ENCODE peak calls at places on chromosome 1, in nine cellular contexts. N is CD4-positive, alpha-beta memory T cell; V is brain microvascular endothelial cell; U is caudate nucleus; G is neural crest cell; B is T-helper 2 cell; T is NCI-H1092 treated with DMSO at 0.1 percent for 48 hours; F is HT1080; D is AG08396. H is an unnamed sample.

GRCh38 chr1:160373696-160374095 is 6.8 kb downstream of the NHLH1 start:
- DNase-seq in G (no peak), V (no peak), N (no peak), B (no peak), D (no peak), U (no peak), T (no peak), F (no peak), H (no peak)

GRCh38 chr1:84892657-84893618 is at the start of gene LPAR3:
- DNase-seq in T (peak), G (peak), D (peak), B (no peak), U (no peak), F (no peak), N (peak), V (no peak), H (peak)

GRCh38 chr1:87560137-87560536 is 231.5 kb downstream of the LMO4 start:
- DNase-seq in D (no peak), T (no peak), G (no peak), V (no peak), B (no peak), U (no peak), F (no peak), N (no peak), H (no peak)

GRCh38 chr1:19067187-19067911 is 110.9 kb upstream of the IFFO2 start:
- DNase-seq in T (peak), U (no peak), V (no peak), N (no peak), F (peak), D (no peak), B (no peak), G (peak), H (no peak)

GRCh38 chr1:234628099-234628498 is 18.1 kb upstream of the IRF2BP2 start:
- DNase-seq in N (no peak), G (no peak), D (no peak), T (no peak), V (peak), B (no peak), F (peak), U (no peak), H (no peak)

GRCh38 chr1:37473431-37474050 is 839 bp upstream of the ZC3H12A start:
- DNase-seq in F (no peak), N (peak), T (no peak), U (no peak), B (no peak), G (no peak), D (no peak), V (no peak), H (peak)

GRCh38 chr1:215005078-215005477 is 77.5 kb upstream of the KCNK2 start:
- DNase-seq in V (no peak), T (no peak), U (no peak), F (no peak), D (no peak), G (no peak), N (no peak), B (no peak), H (peak)

GRCh38 chr1:185483647-185484450 is 166.8 kb upstream of the IVNS1ABP start:
- DNase-seq in T (peak), V (peak), U (no peak), N (no peak), B (no peak), G (no peak), D (peak), F (peak), H (peak)

GRCh38 chr1:172976222-172977041 is 74.3 kb downstream of the TNFSF18 start:
- DNase-seq in T (no peak), N (no peak), U (no peak), F (peak), V (peak), G (no peak), D (no peak), B (no peak), H (no peak)

GRCh38 chr1:108034396-108034795 is 69.4 kb upstream of the VAV3 start:
- DNase-seq in N (no peak), F (no peak), T (no peak), U (no peak), D (no peak), B (no peak), G (no peak), V (no peak), H (no peak)

GRCh38 chr1:206029484-206029883 is 5.8 kb upstream of the CTSE start:
- DNase-seq in F (no peak), T (no peak), G (no peak), D (no peak), V (peak), U (no peak), N (no peak), B (no peak), H (no peak)

GRCh38 chr1:248810727-248811513 is 14.8 kb downstream of the SH3BP5L start:
- DNase-seq in N (no peak), T (no peak), F (no peak), B (no peak), V (no peak), G (no peak), U (no peak), D (peak), H (peak)

GRCh38 chr1:36400825-36401601 is 3.3 kb upstream of the LSM10 start:
- DNase-seq in T (no peak), B (no peak), N (no peak), F (peak), G (peak), U (no peak), D (peak), V (peak), H (peak)

GRCh38 chr1:74323937-74324473 is 88.8 kb downstream of the TNNI3K start:
- DNase-seq in U (no peak), N (no peak), V (no peak), G (no peak), F (no peak), T (no peak), B (no peak), D (no peak), H (no peak)

GRCh38 chr1:19654386-19654785 is 10.3 kb downstream of the NBL1 start:
- DNase-seq in T (peak), D (no peak), N (no peak), G (no peak), B (no peak), F (peak), V (no peak), U (no peak), H (no peak)

GRCh38 chr1:72649974-72650373 is 367.6 kb upstream of the NEGR1 start:
- DNase-seq in U (no peak), B (no peak), G (no peak), T (no peak), N (no peak), D (no peak), F (no peak), V (no peak), H (no peak)

GRCh38 chr1:97632075-97632474 is 288.8 kb downstream of the DPYD start:
- DNase-seq in F (no peak), B (no peak), N (no peak), D (no peak), U (no peak), G (no peak), V (peak), T (no peak), H (peak)

GRCh38 chr1:17531682-17532487 is 7.6 kb upstream of the ARHGEF10L start:
- DNase-seq in F (peak), N (no peak), T (peak), D (no peak), G (no peak), B (no peak), U (no peak), V (no peak), H (no peak)

GRCh38 chr1:2400950-2401649 is 9.5 kb downstream of the RER1 start:
- DNase-seq in B (no peak), V (no peak), T (no peak), D (no peak), G (no peak), N (no peak), U (no peak), F (no peak), H (no peak)

GRCh38 chr1:228368801-228369607 is 37.6 kb downstream of the TRIM11 start:
- DNase-seq in B (no peak), N (no peak), U (no peak), G (no peak), V (no peak), F (no peak), D (no peak), T (no peak), H (no peak)

GRCh38 chr1:81799939-81800740 is 594 bp upstream of the ADGRL2 start:
- DNase-seq in G (peak), V (peak), D (peak), F (peak), U (no peak), T (peak), B (no peak), N (no peak), H (peak)

GRCh38 chr1:121538943-121539575 is 354.3 kb downstream of the SRGAP2C start:
- DNase-seq in V (no peak), F (no peak), D (no peak), U (no peak), B (no peak), G (no peak), N (no peak), T (no peak), H (no peak)

GRCh38 chr1:50853325-50853724 is 106.7 kb downstream of the FAF1 start:
- DNase-seq in F (no peak), N (no peak), U (no peak), T (no peak), G (no peak), D (no peak), V (no peak), B (no peak), H (no peak)

GRCh38 chr1:66434096-66434495 is 99.9 kb upstream of the SGIP1 start:
- DNase-seq in V (no peak), B (no peak), F (peak), T (no peak), U (no peak), G (no peak), N (no peak), D (no peak), H (no peak)

GRCh38 chr1:82485591-82486369 is 685.0 kb downstream of the ADGRL2 start:
- DNase-seq in T (peak), B (no peak), U (no peak), N (no peak), G (no peak), D (no peak), F (peak), V (peak), H (peak)

GRCh38 chr1:12745126-12745991 is 641 bp upstream of the CFAP107 start:
- DNase-seq in V (no peak), T (no peak), U (no peak), D (no peak), N (no peak), B (no peak), F (no peak), G (no peak), H (peak)

GRCh38 chr1:205316179-205316578 is 5.4 kb downstream of the NUAK2 start:
- DNase-seq in N (no peak), F (no peak), D (no peak), T (peak), G (no peak), U (no peak), V (no peak), B (no peak), H (no peak)

GRCh38 chr1:163094182-163094581 is 25.0 kb downstream of the RGS4 start:
- DNase-seq in G (no peak), N (no peak), D (no peak), F (no peak), V (no peak), B (no peak), U (no peak), T (no peak), H (no peak)

GRCh38 chr1:24871306-24871901 is 58.7 kb downstream of the RUNX3 start:
- DNase-seq in D (no peak), B (no peak), V (no peak), T (no peak), F (no peak), G (no peak), U (no peak), N (no peak), H (no peak)